ENCODE peak calls at places on chromosomes 5 and 9, in four cellular contexts. G is amniotic stem cell, I is pancreas, Z is substantia nigra. Q is an unnamed sample.

GRCh38 chr5:168592014-168592368 is 12.8 kb upstream of the PANK3 start:
- DNase-seq in G (no peak), I (no peak), Z (no peak), Q (no peak)

GRCh38 chr5:39363217-39363616 is 1.1 kb downstream of the C9 start:
- DNase-seq in G (no peak), I (no peak), Z (no peak), Q (no peak)

GRCh38 chr5:139272471-139273321 is 20.8 kb upstream of the MATR3 start:
- DNase-seq in G (no peak), I (no peak), Z (no peak), Q (peak)

GRCh38 chr9:109122726-109123621 is 3.2 kb upstream of the TMEM245 start:
- DNase-seq in G (no peak), I (no peak), Z (no peak), Q (no peak)

GRCh38 chr9:78811562-78812276 is 514.8 kb downstream of the PSAT1 start:
- DNase-seq in G (no peak), I (no peak), Z (no peak), Q (no peak)

GRCh38 chr5:149654282-149654681 is 73.0 kb downstream of the ARHGEF37 start:
- DNase-seq in G (no peak), I (no peak), Z (no peak), Q (no peak)

GRCh38 chr9:68953771-68954170 is 60.1 kb downstream of the PRKACG start:
- DNase-seq in G (no peak), I (no peak), Z (no peak), Q (no peak)

GRCh38 chr9:134992755-134993124 is 75.0 kb upstream of the FCN1 start:
- DNase-seq in G (no peak), I (no peak), Z (no peak), Q (no peak)

GRCh38 chr9:5897851-5898250 is 7.2 kb downstream of the MLANA start:
- DNase-seq in G (no peak), I (no peak), Z (no peak), Q (no peak)